ENCODE peak calls at places on chromosomes 1 and 21, in four cellular contexts. V, I, N and G are unnamed samples.

GRCh38 chr1:155466996-155467395 is 95.6 kb downstream of the ASH1L start:
- DNase-seq in N (no peak), I (peak), V (no peak), G (no peak)

GRCh38 chr21:29002442-29003144 is 9.9 kb upstream of the LTN1 start:
- DNase-seq in V (peak), N (peak), I (peak), G (peak)

GRCh38 chr1:25556791-25557476 is 13.5 kb downstream of the LDLRAP1 start:
- DNase-seq in I (peak), N (no peak), V (peak), G (peak)

GRCh38 chr1:86542626-86543025 is 4.3 kb upstream of the CLCA4 start:
- DNase-seq in N (no peak), I (no peak), V (no peak), G (no peak)

GRCh38 chr21:44405948-44406872 is 49.1 kb upstream of the LRRC3 start:
- DNase-seq in V (no peak), I (peak), N (no peak), G (no peak)

GRCh38 chr21:37921091-37921490 is 4.8 kb upstream of the KCNJ6 start:
- DNase-seq in N (no peak), V (no peak), I (no peak), G (no peak)

GRCh38 chr1:202802998-202803932 is 5.0 kb downstream of the KDM5B start:
- DNase-seq in N (no peak), V (no peak), I (peak), G (no peak)

GRCh38 chr1:211376807-211377206 is 50.2 kb downstream of the TRAF5 start:
- DNase-seq in N (no peak), V (no peak), I (no peak), G (no peak)

GRCh38 chr21:46179708-46180078 is 4.6 kb downstream of the SPATC1L start:
- DNase-seq in I (no peak), N (peak), V (no peak), G (no peak)

GRCh38 chr21:45914321-45914845 is 67.2 kb upstream of the COL6A1 start:
- DNase-seq in V (no peak), N (no peak), I (no peak), G (no peak)

GRCh38 chr1:36172983-36173382 is 17.0 kb downstream of the MAP7D1 start:
- DNase-seq in N (no peak), V (no peak), I (peak), G (no peak)

DNA sequence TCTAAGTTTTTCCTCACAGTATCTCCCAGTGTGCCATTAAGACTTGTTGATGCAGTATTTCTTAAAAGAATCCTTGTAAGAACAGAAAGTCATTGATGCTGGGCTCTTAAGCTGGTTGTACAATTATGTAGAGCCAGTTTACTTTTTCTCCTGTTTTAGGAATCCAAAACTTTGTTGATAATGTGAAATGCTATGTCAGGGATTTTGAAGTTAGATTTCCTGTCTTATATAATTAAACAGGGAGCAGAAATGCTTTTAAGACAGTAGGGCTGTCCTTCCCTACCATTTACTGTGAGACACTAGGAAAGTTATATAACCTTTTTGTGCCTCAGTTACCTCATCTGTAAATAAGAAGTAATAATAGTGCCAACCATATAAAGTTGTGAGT is 26.0 kb downstream of the CCDC18 start:
- DNase-seq in V (no peak), N (no peak), I (no peak), G (no peak)
- H3K4me3 ChIP-seq in V (no peak), N (no peak), I (no peak), G (no peak)

DNA sequence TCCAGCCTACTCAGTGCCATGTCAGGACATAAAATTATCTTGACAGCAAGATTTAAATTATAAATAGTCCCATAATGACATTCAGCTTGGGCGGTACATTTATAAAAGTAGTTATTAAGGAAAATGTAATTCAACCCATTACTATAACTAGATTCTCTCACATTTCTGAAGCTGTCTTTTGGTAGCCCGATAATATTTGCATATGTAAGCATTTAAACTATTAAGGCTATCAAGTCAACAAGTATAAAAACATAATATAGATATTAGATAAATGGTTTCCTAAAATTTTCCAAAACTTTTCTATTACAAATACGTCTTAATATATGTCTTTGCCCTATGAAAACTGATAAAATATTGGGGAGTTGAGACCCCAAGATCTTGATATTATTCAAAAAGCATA is 21.6 kb upstream of the GPR52 start:
- DNase-seq in N (no peak), V (no peak), I (no peak), G (no peak)
- H3K4me3 ChIP-seq in N (no peak), V (no peak), I (no peak), G (no peak)

DNA sequence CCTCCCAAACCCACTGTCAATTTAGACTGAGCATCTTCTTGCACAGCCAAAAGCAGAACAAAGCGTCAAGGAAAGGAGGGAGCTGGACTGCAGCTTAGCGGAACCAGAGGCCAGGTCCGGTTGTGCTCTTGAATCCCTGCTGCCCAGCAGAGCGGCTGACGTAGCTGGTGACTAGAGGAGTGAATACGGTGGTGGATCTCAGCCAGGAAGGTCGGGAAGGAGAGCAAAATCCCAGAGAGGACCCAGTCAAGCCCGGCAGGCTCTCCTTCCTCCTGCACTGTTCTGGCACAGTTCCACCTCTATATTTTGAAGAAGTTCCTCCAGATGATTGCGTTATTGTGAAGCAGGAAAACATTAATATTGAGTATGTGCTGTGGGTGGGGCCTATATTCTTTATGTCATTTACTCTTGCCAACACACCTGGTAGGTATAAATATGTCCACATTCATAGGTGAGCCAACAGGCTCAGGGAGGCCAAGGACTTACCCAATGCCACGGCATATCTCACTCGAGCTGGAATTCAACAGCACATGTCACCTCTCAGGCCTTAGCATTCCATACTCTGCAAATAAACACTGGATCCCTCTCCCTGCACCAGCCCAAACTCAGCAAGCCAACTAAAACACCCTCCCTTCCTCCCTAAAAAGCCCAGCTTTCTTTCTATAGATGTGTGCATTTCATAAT is 23.6 kb upstream of the ABCB10 start:
- DNase-seq in I (no peak), V (no peak), N (peak), G (no peak)
- H3K4me3 ChIP-seq in I (no peak), V (no peak), N (no peak), G (no peak)

DNA sequence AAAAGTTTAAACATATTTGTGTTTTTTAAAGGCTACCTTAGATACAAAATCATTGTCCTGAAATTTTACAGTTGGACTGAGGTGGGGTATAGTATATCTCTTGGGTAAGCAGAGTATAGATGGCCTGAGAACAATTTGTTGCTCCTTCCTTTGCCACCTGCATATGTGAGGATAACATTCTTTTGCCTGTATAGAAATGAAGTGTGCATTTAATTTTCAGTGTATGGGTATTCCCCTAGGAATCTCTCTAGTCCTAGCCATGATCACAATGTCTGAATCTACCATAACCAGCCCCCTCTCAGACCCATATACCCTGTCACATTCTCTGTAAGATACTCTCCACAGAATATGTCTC is 1.9 kb upstream of the FCGR2A start:
- DNase-seq in I (no peak), N (no peak), V (no peak), G (no peak)
- H3K4me3 ChIP-seq in I (no peak), N (no peak), V (no peak), G (no peak)

GRCh38 chr21:41346758-41347157 is 15.1 kb upstream of the MX2 start:
- DNase-seq in V (no peak), I (no peak), N (no peak), G (no peak)
- H3K4me3 ChIP-seq in V (no peak), I (no peak), N (no peak), G (no peak)

DNA sequence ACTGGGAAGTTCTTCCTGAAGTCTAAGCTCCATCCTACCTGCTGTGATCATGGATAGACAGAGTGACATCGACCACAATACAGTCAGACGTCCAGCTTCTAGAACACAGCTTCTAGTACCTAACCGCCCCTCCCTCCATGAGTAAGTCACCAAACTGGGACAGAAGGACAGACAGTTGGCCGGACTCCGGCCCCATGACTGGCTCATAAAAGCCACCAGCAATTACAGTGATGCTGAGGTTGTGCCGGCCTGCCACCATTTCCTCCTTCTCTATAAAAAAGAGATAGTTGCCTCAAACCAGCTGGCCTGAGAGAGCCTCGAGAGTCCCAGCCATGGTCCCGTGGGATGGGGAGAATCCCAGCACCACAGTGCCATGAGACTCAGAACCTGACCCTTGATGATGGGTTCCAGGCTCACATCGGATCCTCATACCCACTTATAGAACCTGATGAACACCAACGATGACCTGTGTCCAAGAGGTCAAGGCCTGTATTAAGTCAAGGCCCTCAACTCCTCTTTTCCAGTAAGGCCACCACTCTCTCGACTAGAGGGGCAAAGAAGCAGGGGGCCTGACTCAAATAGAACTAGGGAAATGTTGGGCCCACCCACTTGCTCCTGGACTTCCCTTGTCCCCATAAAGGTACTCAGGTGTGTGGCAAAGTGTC is 3.4 kb downstream of the MEF2D start:
- DNase-seq in N (no peak), V (no peak), I (no peak), G (no peak)
- H3K4me3 ChIP-seq in N (peak), V (no peak), I (peak), G (no peak)

DNA sequence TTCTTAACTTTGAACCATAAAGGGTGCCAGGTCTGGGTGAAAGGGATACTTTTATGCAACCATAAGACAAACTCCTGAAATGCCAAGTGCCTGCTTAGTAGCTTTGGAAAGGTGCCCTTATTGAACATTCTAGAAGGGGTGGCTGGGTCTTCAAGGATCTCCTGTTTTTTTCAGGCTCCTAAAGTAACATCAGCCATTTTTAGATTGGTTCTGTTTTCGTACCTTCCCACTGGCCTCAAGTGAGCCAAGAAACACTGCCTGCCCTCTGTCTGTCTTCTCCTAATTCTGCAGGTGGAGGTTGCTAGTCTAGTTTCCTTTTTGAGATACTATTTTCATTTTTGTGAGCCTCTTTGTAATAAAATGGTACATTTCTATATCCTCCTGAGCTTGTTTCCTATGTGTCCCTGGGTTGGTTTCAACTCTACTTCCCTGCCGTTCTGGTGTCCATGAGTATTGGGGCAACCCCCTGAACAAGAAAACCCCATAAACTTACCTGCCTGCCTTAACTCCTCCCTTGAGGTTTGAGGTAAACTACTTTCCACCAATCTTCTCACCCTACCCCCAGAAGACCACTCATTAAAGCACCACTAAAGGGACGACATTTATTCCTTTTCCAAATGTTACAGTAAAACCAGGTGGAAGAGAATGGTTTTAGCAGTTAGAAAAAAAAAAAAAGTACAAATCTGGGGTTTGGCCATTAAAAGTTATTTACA is 2.6 kb downstream of the MARCKSL1 start:
- DNase-seq in N (no peak), V (no peak), I (no peak), G (no peak)
- H3K4me3 ChIP-seq in N (no peak), V (no peak), I (no peak), G (no peak)

DNA sequence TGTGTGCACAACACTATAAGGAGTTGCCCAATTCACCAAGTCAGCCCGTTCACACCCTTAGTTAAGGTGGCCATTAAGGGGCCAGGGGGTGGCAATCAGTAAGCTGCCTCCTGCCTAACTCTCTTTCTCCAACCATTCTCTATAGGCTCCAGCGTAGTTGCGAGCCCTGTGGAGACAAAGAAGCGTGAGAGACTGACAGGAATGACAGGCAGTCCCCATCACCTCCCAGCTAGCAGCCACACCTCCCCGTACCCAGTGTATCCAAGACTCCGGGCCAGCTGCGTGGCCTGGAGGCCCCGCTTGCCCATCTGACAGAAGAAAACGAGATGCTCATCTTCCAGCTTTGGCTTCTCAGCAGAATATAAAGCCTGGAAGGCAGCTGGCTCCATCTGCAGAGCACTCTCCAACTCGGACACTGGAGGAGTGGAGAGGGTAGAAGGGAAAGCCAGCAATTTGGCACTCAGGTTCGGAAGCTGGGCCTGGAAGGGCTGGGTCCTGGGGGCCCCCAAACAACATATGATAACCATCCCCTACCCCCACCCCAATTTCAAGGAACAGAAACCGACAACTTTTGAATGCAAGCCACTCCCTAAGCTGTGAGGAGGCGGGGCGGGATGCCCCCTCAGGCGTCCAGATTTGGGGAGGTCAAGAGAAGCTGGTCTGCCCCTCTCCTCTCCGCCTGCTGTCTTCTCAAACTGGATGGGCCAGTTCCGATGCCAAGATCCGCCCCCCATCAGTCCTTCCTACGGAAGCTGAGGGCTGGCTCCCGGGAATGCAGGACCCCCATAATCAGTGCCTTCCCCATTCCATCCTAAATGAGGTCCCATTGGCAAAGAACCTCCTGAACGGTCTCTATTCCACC is 872 bp downstream of the TSTD1 start:
- DNase-seq in V (no peak), N (no peak), I (no peak), G (no peak)
- H3K4me3 ChIP-seq in V (peak), N (peak), I (peak), G (peak)

GRCh38 chr1:98854137-98854536 is 150.5 kb downstream of the PLPPR5 start:
- DNase-seq in V (peak), I (no peak), N (no peak), G (no peak)

DNA sequence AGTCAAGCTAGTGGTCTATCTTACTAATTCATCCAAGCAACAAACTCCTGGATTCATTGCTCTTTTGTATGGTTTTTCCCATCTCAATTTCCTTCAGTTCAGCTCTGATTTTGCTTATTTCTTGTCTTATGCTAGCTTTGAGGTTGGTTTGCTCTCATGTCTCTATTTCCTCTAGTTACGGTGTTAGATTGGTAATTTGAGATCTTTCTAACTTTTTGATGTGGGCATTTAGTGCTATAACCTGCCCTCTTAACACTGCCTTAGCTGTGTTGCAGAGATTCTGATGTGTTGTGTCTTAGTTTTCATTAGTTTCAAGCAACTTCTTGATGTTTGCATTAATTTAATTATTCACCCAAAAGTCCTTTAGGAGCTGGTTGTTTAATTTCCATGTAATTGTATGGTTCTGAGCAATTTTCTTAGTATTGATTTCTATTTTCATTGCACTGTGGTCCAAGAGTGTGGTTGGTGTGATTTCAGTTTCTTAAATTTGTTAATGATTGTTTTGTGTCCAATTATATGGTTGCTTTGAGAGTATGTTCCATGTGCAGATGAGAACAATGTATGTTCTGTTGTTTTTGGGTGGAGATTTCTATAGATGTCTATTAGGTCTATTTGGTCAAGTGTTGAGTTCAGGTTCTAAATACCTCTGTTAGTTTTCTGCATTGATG is 154.6 kb downstream of the PLPPR5 start:
- DNase-seq in I (no peak), N (no peak), V (peak), G (peak)
- H3K4me3 ChIP-seq in I (no peak), N (no peak), V (no peak), G (no peak)

DNA sequence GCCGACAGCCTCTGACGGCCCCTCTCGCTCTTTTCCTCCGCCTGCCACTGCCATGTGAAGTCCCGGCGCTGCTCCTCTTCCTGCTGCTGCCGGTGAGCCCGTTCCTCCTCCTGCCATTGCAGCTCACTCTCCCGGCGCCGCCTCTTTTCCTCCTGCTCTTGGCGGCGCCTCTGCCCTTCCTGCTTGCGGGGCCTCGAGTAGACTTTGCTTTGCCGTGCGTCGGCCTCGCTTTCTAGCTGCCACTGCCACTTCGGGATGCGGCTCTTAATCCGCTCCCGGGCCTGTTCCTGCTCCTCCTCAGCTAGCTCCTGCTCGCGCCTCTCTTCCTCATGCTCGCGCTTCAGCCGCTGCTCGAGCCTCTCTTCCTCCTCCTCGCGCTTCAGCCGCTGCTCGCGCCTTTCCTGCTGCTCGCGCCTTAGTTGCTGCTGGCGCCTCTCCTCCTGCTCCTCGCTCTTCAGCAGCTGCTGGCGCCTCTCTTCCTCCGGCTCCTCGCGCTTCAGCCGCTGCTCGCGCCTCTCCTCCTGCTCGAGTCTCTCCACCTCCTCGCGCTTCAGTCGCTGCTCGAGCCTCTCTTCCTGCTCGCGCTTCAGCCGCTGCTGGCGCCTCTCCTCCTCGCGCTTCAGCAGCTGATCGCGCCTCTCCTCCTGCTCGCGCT is 4.3 kb downstream of the TCHH start:
- DNase-seq in V (peak), N (peak), I (peak), G (no peak)
- H3K4me3 ChIP-seq in V (peak), N (peak), I (peak), G (peak)